ENCODE peak calls at places on chromosomes 11 and 22, in four cellular contexts. S, Y, R and M are unnamed samples. For H3K9me3, the result is how much of the 10 kb centered on the place peaks cover.

GRCh38 chr11:84430661-84431060 is 1144.5 kb upstream of the CCDC90B start:
- DNase-seq in R (no peak), S (no peak), Y (no peak), M (peak)

GRCh38 chr22:29914165-29914564 is 31.2 kb downstream of the MTMR3 start:
- DNase-seq in S (no peak), R (no peak), Y (no peak), M (no peak)

GRCh38 chr22:27984001-27984695 is 65.1 kb upstream of the PITPNB start:
- DNase-seq in R (peak), Y (peak), S (no peak), M (no peak)

GRCh38 chr11:63762662-63763505 is 5.7 kb downstream of the ZFTA start:
- DNase-seq in Y (peak), R (no peak), S (peak), M (peak)

GRCh38 chr22:19336133-19337075 is 44.9 kb upstream of the CLTCL1 start:
- DNase-seq in Y (no peak), R (no peak), S (no peak), M (no peak)

GRCh38 chr22:48065852-48066251 is 1303.4 kb downstream of the TBC1D22A start:
- DNase-seq in R (no peak), S (no peak), Y (peak), M (no peak)

GRCh38 chr11:19963697-19964340 is 196.5 kb downstream of the DBX1 start:
- DNase-seq in S (no peak), Y (no peak), R (peak), M (no peak)

GRCh38 chr22:23260645-23261581 is 80.6 kb downstream of the BCR start:
- DNase-seq in R (no peak), S (no peak), Y (no peak), M (no peak)

GRCh38 chr22:29907753-29908515 is 25.0 kb downstream of the MTMR3 start:
- DNase-seq in R (no peak), S (peak), Y (peak), M (peak)

GRCh38 chr22:36331306-36331911 is 56.4 kb downstream of the MYH9 start:
- DNase-seq in R (peak), Y (peak), S (peak), M (peak)

GRCh38 chr11:133886029-133886428 is 40.7 kb upstream of the SPATA19 start:
- DNase-seq in Y (no peak), S (no peak), R (no peak), M (no peak)

GRCh38 chr22:25109878-25110595 is 89.6 kb upstream of the CRYBB3 start:
- DNase-seq in S (no peak), R (no peak), Y (no peak), M (no peak)

GRCh38 chr11:7871056-7871455 is 60.0 kb downstream of the OR10A6 start:
- DNase-seq in S (no peak), Y (no peak), R (no peak), M (no peak)

GRCh38 chr11:65434667-65435179 is 12.1 kb downstream of the NEAT1 start:
- DNase-seq in Y (peak), S (no peak), R (no peak), M (no peak)

GRCh38 chr11:130979386-130979972 is 63.2 kb upstream of the SNX19 start:
- DNase-seq in R (no peak), Y (no peak), S (no peak), M (no peak)
- TF ChIP-seq CTCF in R (no peak), Y (no peak), S (no peak), M (peak)

GRCh38 chr11:991711-992307 is 44.7 kb downstream of the MUC6 start:
- DNase-seq in R (no peak), Y (no peak), S (no peak), M (no peak)

GRCh38 chr11:992577-992976 is 43.9 kb downstream of the MUC6 start:
- DNase-seq in S (no peak), Y (no peak), R (no peak), M (no peak)

GRCh38 chr11:995058-995751 is 41.3 kb downstream of the MUC6 start:
- DNase-seq in S (no peak), Y (no peak), R (no peak), M (no peak)

GRCh38 chr11:993632-994167 is 42.8 kb downstream of the MUC6 start:
- DNase-seq in R (no peak), Y (no peak), S (no peak), M (no peak)

GRCh38 chr11:993141-993540 is 43.4 kb downstream of the MUC6 start:
- DNase-seq in Y (no peak), R (no peak), S (no peak), M (no peak)
- H3K4me3 ChIP-seq in Y (no peak), R (no peak), S (no peak), M (no peak)

GRCh38 chr11:1239596-1240205 is 16.8 kb downstream of the MUC5B start:
- DNase-seq in R (no peak), S (no peak), Y (no peak), M (no peak)
- H3K9me3 ChIP-seq in R (under half), S (under half), Y (under half), M (under half)

GRCh38 chr11:22930816-22931594 is 70.7 kb upstream of the CCDC179 start:
- DNase-seq in R (no peak), S (no peak), Y (no peak), M (no peak)

GRCh38 chr11:22926341-22926740 is 66.1 kb upstream of the CCDC179 start:
- DNase-seq in R (no peak), Y (no peak), S (no peak), M (no peak)

GRCh38 chr11:22923561-22923960 is 63.3 kb upstream of the CCDC179 start:
- DNase-seq in Y (no peak), R (no peak), S (no peak), M (no peak)

GRCh38 chr11:22927793-22928192 is 67.5 kb upstream of the CCDC179 start:
- DNase-seq in R (no peak), Y (no peak), S (no peak), M (no peak)

GRCh38 chr11:22928207-22928917 is 68.1 kb upstream of the CCDC179 start:
- DNase-seq in S (no peak), Y (no peak), R (no peak), M (no peak)
- TF ChIP-seq CTCF in S (no peak), Y (no peak), R (no peak), M (peak)

DNA sequence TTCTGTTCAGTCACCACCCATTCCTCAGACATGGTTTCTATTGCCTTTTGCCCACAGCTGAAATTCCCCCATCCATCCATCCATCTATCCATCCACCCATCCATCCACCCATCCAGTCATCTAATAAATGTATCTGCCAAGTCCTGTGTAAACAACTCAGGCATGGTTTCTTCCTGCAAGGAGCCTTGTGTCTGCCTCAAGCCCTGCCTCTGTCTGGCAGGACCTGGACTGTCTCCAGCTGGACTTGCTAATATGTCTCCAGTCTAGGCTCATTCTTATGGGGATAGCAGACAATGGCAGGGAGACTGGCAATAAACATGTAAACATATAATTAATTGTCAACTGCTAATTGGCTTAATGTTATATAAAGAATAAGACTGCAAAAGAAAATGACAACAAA is 64.7 kb upstream of the AMPD3 start:
- DNase-seq in R (peak), Y (no peak), S (no peak), M (no peak)
- H3K4me3 ChIP-seq in R (no peak), Y (no peak), S (no peak), M (no peak)

GRCh38 chr11:55847453-55847852 is 8.9 kb downstream of the OR5D16 start:
- DNase-seq in Y (no peak), R (no peak), S (no peak), M (no peak)
- H3K9me3 ChIP-seq in Y (under half), R (under half), S (under half), M (under half)

DNA sequence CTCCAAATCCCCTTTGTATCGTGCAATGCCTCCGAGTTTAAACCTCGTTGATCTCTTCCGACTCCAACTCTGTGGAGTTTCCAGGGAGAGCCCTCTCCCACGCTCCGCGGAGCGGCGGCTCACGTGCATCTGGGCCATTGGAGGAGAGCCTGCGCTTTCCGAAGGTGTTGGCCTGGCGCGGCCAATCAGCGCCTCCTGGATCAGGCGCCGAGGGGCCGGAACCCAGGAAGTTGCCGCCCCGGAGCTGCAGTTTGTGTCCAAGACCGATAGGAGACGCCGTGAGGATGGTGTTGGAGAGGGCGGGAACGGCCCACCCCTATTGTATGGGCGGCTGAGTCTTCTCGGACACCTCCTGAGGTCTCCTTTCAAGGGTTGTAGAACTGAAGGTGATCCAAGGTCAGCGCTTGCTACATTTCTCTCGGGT is 1.6 kb downstream of the ADAMTS15 start:
- DNase-seq in Y (peak), S (peak), R (no peak), M (no peak)
- TF ChIP-seq CTCF in Y (peak), S (peak), R (no peak), M (peak)

DNA sequence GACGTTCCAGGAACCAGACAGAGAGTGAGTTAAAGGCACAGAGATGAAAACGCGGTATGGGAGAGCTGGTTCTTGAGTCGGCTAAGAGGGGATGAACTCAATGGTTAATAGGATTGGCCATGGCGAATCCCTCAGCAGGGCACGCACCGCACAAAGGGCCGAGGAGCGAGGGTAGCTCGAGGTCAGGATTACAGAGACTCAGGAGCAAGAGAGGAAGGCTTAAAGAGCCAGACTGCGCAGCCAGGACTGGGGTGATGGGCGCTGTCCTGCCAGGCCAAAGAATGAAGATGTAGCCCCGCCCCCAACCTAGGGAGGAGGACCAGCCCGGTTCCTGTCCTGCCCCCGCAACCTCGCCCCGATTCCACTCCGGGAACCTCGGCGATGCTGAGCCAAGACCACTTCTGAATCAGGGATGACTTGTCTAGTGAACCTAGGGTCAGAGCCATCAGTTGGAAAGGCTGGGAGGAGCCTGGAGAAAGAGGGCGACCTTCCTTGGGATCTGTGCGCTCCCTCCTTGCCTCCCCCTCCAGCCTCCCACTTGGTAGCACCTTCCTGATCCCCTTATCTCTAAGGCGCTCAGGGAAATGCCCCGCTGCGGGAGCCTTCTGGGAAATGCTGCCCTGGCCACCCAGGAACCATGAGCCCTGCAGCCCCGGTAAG is at the start of gene PLEKHB1:
- DNase-seq in Y (no peak), R (no peak), S (no peak), M (no peak)
- H3K4me3 ChIP-seq in Y (peak), R (peak), S (no peak), M (peak)

DNA sequence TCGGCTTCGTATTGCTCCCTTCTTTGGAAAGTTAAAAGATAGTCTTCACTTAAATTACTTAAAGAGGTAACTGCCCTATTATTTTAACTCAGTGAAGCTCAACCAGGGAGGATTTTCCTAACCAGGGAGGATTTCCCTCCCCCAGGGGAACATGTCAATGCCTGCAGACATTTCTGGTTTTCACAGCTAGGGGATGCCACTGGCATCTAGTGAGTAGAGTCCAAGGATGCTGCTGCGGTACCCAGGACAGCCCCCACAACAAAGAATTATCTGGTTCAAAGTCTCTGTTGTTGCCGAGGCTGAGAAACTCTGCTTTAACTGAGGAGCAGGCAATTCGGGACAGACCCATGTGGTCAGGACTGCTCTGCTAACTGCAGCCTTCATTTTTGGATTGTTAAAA is 82.2 kb downstream of the DEPDC5 start:
- DNase-seq in Y (no peak), R (no peak), S (no peak), M (no peak)
- H3K9me3 ChIP-seq in Y (under half), R (under half), S (under half), M (under half)